ENCODE peak calls at places on chromosomes 7 and 10, in nine cellular contexts. One of them, this sample, is unnamed.

GRCh38 chr10:98963608-98964007 is 272.0 kb downstream of the HPSE2 start:
- DNase-seq in HepG2: no peak
- DNase-seq in prostate gland: no peak
- DNase-seq in transverse colon: no peak
- DNase-seq in upper lobe of left lung: no peak
- DNase-seq in sigmoid colon: no peak
- DNase-seq in breast epithelium: no peak
- DNase-seq in H1: no peak
- DNase-seq in GM23338: no peak
- DNase-seq in this sample: no peak

GRCh38 chr10:43819464-43820225 is 171.0 kb upstream of the ZNF32 start:
- DNase-seq in transverse colon: no peak
- DNase-seq in sigmoid colon: no peak
- DNase-seq in HepG2: no peak
- DNase-seq in GM23338: no peak
- DNase-seq in breast epithelium: no peak
- DNase-seq in upper lobe of left lung: no peak
- DNase-seq in H1: no peak
- DNase-seq in prostate gland: no peak
- DNase-seq in this sample: no peak

GRCh38 chr10:12540341-12540781 is 191.0 kb downstream of the CAMK1D start:
- DNase-seq in HepG2: no peak
- DNase-seq in transverse colon: no peak
- DNase-seq in upper lobe of left lung: no peak
- DNase-seq in GM23338: no peak
- DNase-seq in H1: no peak
- DNase-seq in prostate gland: no peak
- DNase-seq in breast epithelium: no peak
- DNase-seq in sigmoid colon: no peak
- DNase-seq in this sample: no peak

GRCh38 chr7:130791746-130792145 is 57.7 kb upstream of the KLF14 start:
- DNase-seq in GM23338: no peak
- DNase-seq in transverse colon: no peak
- DNase-seq in prostate gland: no peak
- DNase-seq in H1: no peak
- DNase-seq in HepG2: no peak
- DNase-seq in breast epithelium: no peak
- DNase-seq in upper lobe of left lung: no peak
- DNase-seq in sigmoid colon: no peak
- DNase-seq in this sample: no peak

GRCh38 chr10:60955321-60955720 is 11.3 kb upstream of the RHOBTB1 start:
- DNase-seq in GM23338: no peak
- DNase-seq in upper lobe of left lung: no peak
- DNase-seq in HepG2: no peak
- DNase-seq in breast epithelium: no peak
- DNase-seq in sigmoid colon: no peak
- DNase-seq in transverse colon: no peak
- DNase-seq in H1: no peak
- DNase-seq in prostate gland: no peak
- DNase-seq in this sample: no peak

GRCh38 chr7:100613447-100614185 is 1.3 kb downstream of the MOSPD3 start:
- DNase-seq in H1: no peak
- DNase-seq in breast epithelium: no peak
- DNase-seq in GM23338: no peak
- DNase-seq in HepG2: no peak
- DNase-seq in upper lobe of left lung: no peak
- DNase-seq in prostate gland: no peak
- DNase-seq in sigmoid colon: no peak
- DNase-seq in transverse colon: no peak
- DNase-seq in this sample: no peak

GRCh38 chr7:153193144-153193595 is 433.6 kb downstream of the ACTR3B start:
- DNase-seq in prostate gland: no peak
- DNase-seq in GM23338: peak; percentile 71
- DNase-seq in breast epithelium: no peak
- DNase-seq in H1: peak; percentile 34
- DNase-seq in HepG2: peak; percentile 12
- DNase-seq in transverse colon: peak; percentile 9
- DNase-seq in upper lobe of left lung: peak; percentile 36
- DNase-seq in sigmoid colon: peak; percentile 67
- DNase-seq in this sample: no peak

GRCh38 chr7:4215176-4215720 is 466.8 kb upstream of the FOXK1 start:
- DNase-seq in GM23338: no peak
- DNase-seq in upper lobe of left lung: no peak
- DNase-seq in HepG2: no peak
- DNase-seq in sigmoid colon: no peak
- DNase-seq in prostate gland: no peak
- DNase-seq in breast epithelium: no peak
- DNase-seq in transverse colon: no peak
- DNase-seq in H1: no peak
- DNase-seq in this sample: no peak

GRCh38 chr7:85186521-85187241 is at the start of gene SEMA3D:
- DNase-seq in prostate gland: peak; percentile 66
- DNase-seq in H1: peak; percentile 63
- DNase-seq in HepG2: peak; percentile 12
- DNase-seq in sigmoid colon: peak; percentile 79
- DNase-seq in upper lobe of left lung: peak; percentile 35
- DNase-seq in GM23338: peak; percentile 90
- DNase-seq in breast epithelium: peak; percentile 59
- DNase-seq in transverse colon: peak; percentile 53
- DNase-seq in this sample: peak; percentile 78

GRCh38 chr7:105691692-105692564 is 110.6 kb upstream of the EFCAB10 start:
- DNase-seq in breast epithelium: peak; percentile 77
- DNase-seq in transverse colon: peak; percentile 62
- DNase-seq in GM23338: peak; percentile 67
- DNase-seq in prostate gland: peak; percentile 92
- DNase-seq in H1: no peak
- DNase-seq in upper lobe of left lung: peak; percentile 85
- DNase-seq in HepG2: no peak
- DNase-seq in sigmoid colon: peak; percentile 83
- DNase-seq in this sample: peak; percentile 81

GRCh38 chr10:59360605-59361515 is 1.5 kb downstream of the FAM13C start:
- DNase-seq in upper lobe of left lung: no peak
- DNase-seq in sigmoid colon: no peak
- DNase-seq in HepG2: no peak
- DNase-seq in transverse colon: no peak
- DNase-seq in H1: no peak
- DNase-seq in GM23338: no peak
- DNase-seq in breast epithelium: no peak
- DNase-seq in prostate gland: peak; percentile 24
- DNase-seq in this sample: no peak

GRCh38 chr7:125563964-125564529 is 634.4 kb upstream of the POT1 start:
- DNase-seq in breast epithelium: no peak
- DNase-seq in H1: no peak
- DNase-seq in upper lobe of left lung: no peak
- DNase-seq in GM23338: peak; percentile 30
- DNase-seq in prostate gland: no peak
- DNase-seq in transverse colon: no peak
- DNase-seq in HepG2: no peak
- DNase-seq in sigmoid colon: no peak
- DNase-seq in this sample: no peak

GRCh38 chr7:37467017-37467416 is 18.4 kb upstream of the ELMO1 start:
- DNase-seq in transverse colon: no peak
- DNase-seq in H1: no peak
- DNase-seq in sigmoid colon: no peak
- DNase-seq in GM23338: no peak
- DNase-seq in breast epithelium: no peak
- DNase-seq in HepG2: no peak
- DNase-seq in upper lobe of left lung: no peak
- DNase-seq in prostate gland: no peak
- DNase-seq in this sample: no peak

GRCh38 chr10:112307631-112308502 is 24.7 kb downstream of the TECTB start:
- DNase-seq in upper lobe of left lung: peak; percentile 55
- DNase-seq in breast epithelium: no peak
- DNase-seq in prostate gland: no peak
- DNase-seq in GM23338: peak; percentile 89
- DNase-seq in transverse colon: peak; percentile 39
- DNase-seq in HepG2: peak; percentile 61
- DNase-seq in H1: peak; percentile 59
- DNase-seq in sigmoid colon: no peak
- DNase-seq in this sample: peak; percentile 68

GRCh38 chr7:55026867-55027490 is 8.2 kb downstream of the EGFR start:
- DNase-seq in transverse colon: no peak
- DNase-seq in sigmoid colon: no peak
- DNase-seq in upper lobe of left lung: peak; percentile 45
- DNase-seq in HepG2: no peak
- DNase-seq in prostate gland: no peak
- DNase-seq in breast epithelium: no peak
- DNase-seq in GM23338: no peak
- DNase-seq in H1: no peak
- DNase-seq in this sample: no peak

GRCh38 chr10:37856881-37857286 is 526 bp downstream of the ZNF248 start:
- DNase-seq in prostate gland: peak; percentile 20
- DNase-seq in breast epithelium: no peak
- DNase-seq in sigmoid colon: peak; percentile 71
- DNase-seq in H1: no peak
- DNase-seq in HepG2: no peak
- DNase-seq in transverse colon: peak; percentile 31
- DNase-seq in GM23338: peak; percentile 5
- DNase-seq in upper lobe of left lung: peak; percentile 30
- DNase-seq in this sample: peak; percentile 27

GRCh38 chr7:16695621-16696237 is 49.7 kb downstream of the BZW2 start:
- DNase-seq in HepG2: peak; percentile 40
- DNase-seq in GM23338: peak; percentile 65
- DNase-seq in breast epithelium: no peak
- DNase-seq in sigmoid colon: no peak
- DNase-seq in transverse colon: peak; percentile 14
- DNase-seq in upper lobe of left lung: no peak
- DNase-seq in H1: no peak
- DNase-seq in prostate gland: peak; percentile 51
- DNase-seq in this sample: peak; percentile 37

GRCh38 chr7:107932851-107933250 is 41.9 kb downstream of the DLD start:
- DNase-seq in upper lobe of left lung: no peak
- DNase-seq in sigmoid colon: no peak
- DNase-seq in GM23338: peak; percentile 88
- DNase-seq in HepG2: no peak
- DNase-seq in breast epithelium: no peak
- DNase-seq in transverse colon: no peak
- DNase-seq in H1: peak; percentile 66
- DNase-seq in prostate gland: no peak
- DNase-seq in this sample: no peak

GRCh38 chr7:51237727-51238126 is 78.9 kb downstream of the COBL start:
- DNase-seq in HepG2: no peak
- DNase-seq in GM23338: no peak
- DNase-seq in transverse colon: no peak
- DNase-seq in prostate gland: no peak
- DNase-seq in breast epithelium: no peak
- DNase-seq in sigmoid colon: no peak
- DNase-seq in H1: no peak
- DNase-seq in upper lobe of left lung: no peak
- DNase-seq in this sample: no peak

GRCh38 chr10:23968296-23968695 is 240.6 kb upstream of the KIAA1217 start:
- DNase-seq in sigmoid colon: no peak
- DNase-seq in H1: no peak
- DNase-seq in HepG2: no peak
- DNase-seq in prostate gland: no peak
- DNase-seq in GM23338: no peak
- DNase-seq in transverse colon: no peak
- DNase-seq in upper lobe of left lung: no peak
- DNase-seq in breast epithelium: no peak
- DNase-seq in this sample: no peak

GRCh38 chr7:28889290-28889689 is 68.8 kb downstream of the TRIL start:
- DNase-seq in GM23338: peak; percentile 59
- DNase-seq in H1: no peak
- DNase-seq in sigmoid colon: no peak
- DNase-seq in breast epithelium: no peak
- DNase-seq in transverse colon: no peak
- DNase-seq in HepG2: no peak
- DNase-seq in prostate gland: no peak
- DNase-seq in upper lobe of left lung: no peak
- DNase-seq in this sample: no peak

GRCh38 chr7:28891192-28891872 is 66.8 kb downstream of the TRIL start:
- DNase-seq in GM23338: peak; percentile 86
- DNase-seq in sigmoid colon: no peak
- DNase-seq in H1: peak; percentile 29
- DNase-seq in upper lobe of left lung: no peak
- DNase-seq in HepG2: peak; percentile 33
- DNase-seq in transverse colon: no peak
- DNase-seq in breast epithelium: no peak
- DNase-seq in prostate gland: no peak
- DNase-seq in this sample: no peak

GRCh38 chr7:28890137-28890536 is 68.0 kb downstream of the TRIL start:
- DNase-seq in upper lobe of left lung: no peak
- DNase-seq in prostate gland: no peak
- DNase-seq in HepG2: no peak
- DNase-seq in transverse colon: peak; percentile 19
- DNase-seq in H1: peak; percentile 64
- DNase-seq in GM23338: peak; percentile 96
- DNase-seq in breast epithelium: no peak
- DNase-seq in sigmoid colon: no peak
- DNase-seq in this sample: no peak

GRCh38 chr7:28893888-28894287 is 64.2 kb downstream of the TRIL start:
- DNase-seq in transverse colon: no peak
- DNase-seq in H1: no peak
- DNase-seq in HepG2: no peak
- DNase-seq in GM23338: no peak
- DNase-seq in upper lobe of left lung: no peak
- DNase-seq in prostate gland: no peak
- DNase-seq in sigmoid colon: no peak
- DNase-seq in breast epithelium: no peak
- DNase-seq in this sample: no peak
- H3K4me1 ChIP-seq in transverse colon: no peaks in the 10 kb centered on the region
- H3K4me1 ChIP-seq in H1: peaks cover 8% of the 10 kb centered on the region
- H3K4me1 ChIP-seq in HepG2: peaks cover 27% of the 10 kb centered on the region
- H3K4me1 ChIP-seq in GM23338: peaks cover 13% of the 10 kb centered on the region
- H3K4me1 ChIP-seq in upper lobe of left lung: no peaks in the 10 kb centered on the region
- H3K4me1 ChIP-seq in prostate gland: no peaks in the 10 kb centered on the region
- H3K4me1 ChIP-seq in sigmoid colon: no peaks in the 10 kb centered on the region
- H3K4me1 ChIP-seq in breast epithelium: no peaks in the 10 kb centered on the region
- H3K4me1 ChIP-seq in this sample: no peaks in the 10 kb centered on the region

GRCh38 chr7:41891967-41892755 is 189.3 kb upstream of the INHBA start:
- DNase-seq in H1: no peak
- DNase-seq in prostate gland: no peak
- DNase-seq in breast epithelium: no peak
- DNase-seq in upper lobe of left lung: no peak
- DNase-seq in GM23338: peak; percentile 61
- DNase-seq in transverse colon: no peak
- DNase-seq in sigmoid colon: no peak
- DNase-seq in HepG2: no peak
- DNase-seq in this sample: no peak
- TF ChIP-seq CTCF in H1: peak; percentile 73
- TF ChIP-seq CTCF in prostate gland: no peak
- TF ChIP-seq CTCF in breast epithelium: no peak
- TF ChIP-seq CTCF in upper lobe of left lung: no peak
- TF ChIP-seq CTCF in GM23338: peak; percentile 75
- TF ChIP-seq CTCF in transverse colon: no peak
- TF ChIP-seq CTCF in sigmoid colon: no peak
- TF ChIP-seq CTCF in HepG2: peak; percentile 13
- TF ChIP-seq CTCF in this sample: no peak

GRCh38 chr10:124093076-124093773 is at the start of gene CHST15:
- DNase-seq in GM23338: peak; percentile 85
- DNase-seq in transverse colon: peak; percentile 46
- DNase-seq in HepG2: peak; percentile 86
- DNase-seq in H1: peak; percentile 54
- DNase-seq in upper lobe of left lung: peak; percentile 64
- DNase-seq in breast epithelium: peak; percentile 72
- DNase-seq in sigmoid colon: peak; percentile 89
- DNase-seq in prostate gland: peak; percentile 50
- DNase-seq in this sample: peak; percentile 48
- TF ChIP-seq POLR2AphosphoS5 in GM23338: no peak
- TF ChIP-seq POLR2AphosphoS5 in transverse colon: peak; percentile 58
- TF ChIP-seq POLR2AphosphoS5 in HepG2: peak; percentile 74
- TF ChIP-seq POLR2AphosphoS5 in H1: no peak
- TF ChIP-seq POLR2AphosphoS5 in upper lobe of left lung: peak; percentile 75
- TF ChIP-seq POLR2AphosphoS5 in breast epithelium: peak; percentile 37
- TF ChIP-seq POLR2AphosphoS5 in sigmoid colon: peak; percentile 89
- TF ChIP-seq POLR2AphosphoS5 in prostate gland: peak; percentile 28
- TF ChIP-seq POLR2AphosphoS5 in this sample: peak; percentile 90

GRCh38 chr7:116686033-116686432 is 14.0 kb downstream of the MET start:
- DNase-seq in sigmoid colon: no peak
- DNase-seq in HepG2: peak; percentile 30
- DNase-seq in breast epithelium: no peak
- DNase-seq in transverse colon: no peak
- DNase-seq in upper lobe of left lung: no peak
- DNase-seq in H1: no peak
- DNase-seq in prostate gland: no peak
- DNase-seq in GM23338: no peak
- DNase-seq in this sample: no peak
- H3K4me1 ChIP-seq in sigmoid colon: peaks cover 7% of the 10 kb centered on the region
- H3K4me1 ChIP-seq in HepG2: peaks cover 40% of the 10 kb centered on the region
- H3K4me1 ChIP-seq in breast epithelium: peaks cover 4% of the 10 kb centered on the region
- H3K4me1 ChIP-seq in transverse colon: no peaks in the 10 kb centered on the region
- H3K4me1 ChIP-seq in upper lobe of left lung: no peaks in the 10 kb centered on the region
- H3K4me1 ChIP-seq in H1: peaks cover 4% of the 10 kb centered on the region
- H3K4me1 ChIP-seq in prostate gland: no peaks in the 10 kb centered on the region
- H3K4me1 ChIP-seq in GM23338: peaks cover 42% of the 10 kb centered on the region
- H3K4me1 ChIP-seq in this sample: no peaks in the 10 kb centered on the region